ENCODE peak calls at places on chromosomes 5 and 9, in five cellular contexts. F is AG04449, V is ovary, Z is IMR-90, L is psoas muscle. R is an unnamed sample.
A peak's percentile ranks its signal among the peaks of the same experiment; 100 is the strongest.

GRCh38 chr9:17627641-17628040 is 48.8 kb downstream of the SH3GL2 start:
- DNase-seq in F (no peak), V (no peak), Z (peak; percentile 67), L (no peak), R (no peak)

GRCh38 chr9:137296214-137297059 is 5.6 kb downstream of the NRARP start:
- DNase-seq in F (no peak), V (peak; percentile 61), Z (peak; percentile 50), L (no peak), R (peak; percentile 74)

GRCh38 chr5:96752341-96753016 is 55.3 kb downstream of the ERAP1 start:
- DNase-seq in F (no peak), V (no peak), Z (peak; percentile 69), L (no peak), R (peak; percentile 70)

GRCh38 chr5:1366514-1366913 is 21.6 kb upstream of the CLPTM1L start:
- DNase-seq in F (no peak), V (no peak), Z (no peak), L (no peak), R (no peak)

GRCh38 chr9:100595391-100596199 is 17.7 kb downstream of the CAVIN4 start:
- DNase-seq in F (no peak), V (no peak), Z (peak; percentile 70), L (no peak), R (peak; percentile 69)

GRCh38 chr5:36882250-36882649 is 5.7 kb downstream of the NIPBL start:
- DNase-seq in F (no peak), V (no peak), Z (no peak), L (no peak), R (no peak)

GRCh38 chr9:12640021-12640587 is 53.1 kb upstream of the TYRP1 start:
- DNase-seq in F (peak; percentile 9), V (no peak), Z (peak; percentile 43), L (no peak), R (peak; percentile 70)

GRCh38 chr9:37621299-37621934 is 29.0 kb upstream of the TOMM5 start:
- DNase-seq in F (no peak), V (no peak), Z (no peak), L (no peak), R (no peak)

DNA sequence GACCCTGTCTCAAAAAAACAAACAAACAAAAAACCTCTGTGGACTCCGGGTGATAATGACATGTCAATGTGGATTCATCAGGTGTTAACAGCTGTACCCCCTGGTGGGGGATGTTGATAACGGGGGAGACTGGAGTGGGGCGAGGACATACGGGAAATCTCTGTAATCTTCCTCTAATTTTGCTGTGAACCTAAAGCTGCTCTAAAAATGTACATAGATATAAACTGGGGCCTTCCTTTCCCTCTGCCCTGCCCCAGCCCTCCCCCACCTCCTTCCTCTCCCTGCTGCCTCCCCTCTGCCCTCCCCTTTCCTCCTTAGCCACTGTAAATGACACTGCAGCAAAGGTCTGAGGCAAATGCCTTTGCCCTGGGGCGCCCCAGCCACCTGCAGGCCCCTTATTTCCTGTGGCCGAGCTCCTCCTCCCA is 1.4 kb upstream of the CEL start:
- DNase-seq in F (no peak), V (no peak), Z (no peak), L (no peak), R (no peak)
- TF ChIP-seq CTCF in F (no peak), V (no peak), Z (no peak), L (no peak), R (no peak)

GRCh38 chr5:72178910-72179815 is 71.9 kb downstream of the MAP1B start:
- DNase-seq in F (peak; percentile 64), V (peak; percentile 79), Z (peak; percentile 91), L (peak; percentile 70), R (peak; percentile 88)
- H3K4me3 ChIP-seq in F (peak overlapping the region; percentile 46), V (peak overlapping the region; percentile 28), Z (no peak overlapping the region), L (peak overlapping the region; percentile 28), R (no peak overlapping the region)

DNA sequence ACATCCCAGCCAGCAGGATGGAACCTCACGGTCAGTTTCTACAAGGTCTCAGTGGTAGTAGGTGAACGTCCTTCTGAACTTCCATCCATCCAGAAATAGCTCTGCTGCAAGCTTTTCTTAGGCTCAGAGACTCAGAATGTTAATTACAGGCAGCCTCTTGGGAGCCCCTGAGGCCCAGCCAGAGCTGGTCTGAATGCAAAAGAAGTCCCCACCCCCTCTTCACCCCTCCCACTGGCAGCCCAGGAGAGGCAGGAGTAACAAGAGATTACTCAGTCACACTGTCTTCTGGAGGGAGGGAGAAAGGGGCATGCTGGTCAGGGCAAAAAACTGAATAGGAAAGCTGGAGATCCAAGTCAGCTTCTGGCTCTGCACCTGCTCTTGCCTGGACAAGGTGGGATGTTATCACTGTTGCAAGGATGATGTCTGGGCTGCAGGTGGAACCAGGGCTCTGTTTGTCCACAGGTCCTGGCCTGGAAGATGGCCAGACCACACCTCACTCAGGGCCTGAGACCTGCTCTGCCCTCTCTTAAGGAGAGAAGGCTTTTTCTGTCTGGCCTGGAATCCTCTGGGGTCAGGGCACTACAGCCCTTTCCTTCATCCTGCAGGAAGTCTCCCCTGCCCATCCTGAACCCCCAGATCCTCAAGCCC is 9.1 kb downstream of the ENHO start:
- DNase-seq in F (no peak), V (no peak), Z (no peak), L (no peak), R (no peak)
- TF ChIP-seq CTCF in F (no peak), V (no peak), Z (no peak), L (no peak), R (no peak)

GRCh38 chr5:141427783-141428426 is 2.4 kb upstream of the PCDHGA12 start:
- DNase-seq in F (no peak), V (no peak), Z (no peak), L (no peak), R (no peak)
- H3K4me3 ChIP-seq in F (no peak overlapping the region), V (no peak overlapping the region), Z (no peak overlapping the region), L (no peak overlapping the region), R (no peak overlapping the region)

GRCh38 chr5:67181648-67182218 is 14.9 kb downstream of the CD180 start:
- DNase-seq in F (no peak), V (no peak), Z (no peak), L (no peak), R (no peak)

GRCh38 chr5:67182406-67182805 is 14.2 kb downstream of the CD180 start:
- DNase-seq in F (peak; percentile 24), V (peak; percentile 37), Z (peak; percentile 89), L (peak; percentile 68), R (peak; percentile 77)

GRCh38 chr5:67179695-67180302 is 16.8 kb downstream of the CD180 start:
- DNase-seq in F (no peak), V (no peak), Z (no peak), L (no peak), R (no peak)

GRCh38 chr5:67187318-67187717 is 9.3 kb downstream of the CD180 start:
- DNase-seq in F (no peak), V (no peak), Z (no peak), L (no peak), R (no peak)

DNA sequence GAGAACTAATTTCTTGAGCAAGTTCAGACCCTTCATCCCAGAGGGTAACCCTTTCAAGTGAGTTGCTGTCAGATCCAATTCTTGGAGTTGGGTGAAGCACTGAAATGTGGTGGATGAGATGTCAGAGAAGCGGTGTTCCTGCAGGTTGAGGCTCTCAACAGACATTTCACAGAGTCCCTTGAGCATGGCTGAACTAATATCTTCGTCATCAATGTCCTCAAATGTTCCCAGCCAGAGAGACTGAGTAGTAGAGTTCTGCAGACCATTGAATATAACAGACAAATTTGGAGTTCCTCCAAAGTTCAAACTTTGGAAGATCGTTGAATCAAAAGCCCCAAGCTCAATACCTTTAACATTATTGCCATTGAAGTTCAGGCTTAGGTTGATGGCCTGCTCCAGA is 12.7 kb downstream of the CD180 start:
- DNase-seq in F (no peak), V (no peak), Z (no peak), L (no peak), R (no peak)
- TF ChIP-seq CTCF in F (no peak), V (no peak), Z (no peak), L (no peak), R (no peak)

GRCh38 chr5:88144219-88145040 is 124.2 kb downstream of the TMEM161B start:
- DNase-seq in F (no peak), V (peak; percentile 20), Z (no peak), L (no peak), R (no peak)

GRCh38 chr5:88143693-88144218 is 124.9 kb downstream of the TMEM161B start:
- DNase-seq in F (no peak), V (peak; percentile 19), Z (no peak), L (no peak), R (no peak)

GRCh38 chr5:88145205-88145602 is 123.4 kb downstream of the TMEM161B start:
- DNase-seq in F (no peak), V (peak; percentile 16), Z (no peak), L (no peak), R (no peak)

GRCh38 chr5:88142801-88143692 is 125.6 kb downstream of the TMEM161B start:
- DNase-seq in F (no peak), V (peak; percentile 42), Z (no peak), L (peak; percentile 67), R (no peak)

GRCh38 chr5:88145603-88146467 is 122.8 kb downstream of the TMEM161B start:
- DNase-seq in F (no peak), V (peak; percentile 14), Z (no peak), L (no peak), R (no peak)
- H3K4me3 ChIP-seq in F (no peak overlapping the region), V (no peak overlapping the region), Z (no peak overlapping the region), L (no peak overlapping the region), R (no peak overlapping the region)

GRCh38 chr5:106699198-106699597 is 971.5 kb downstream of the EFNA5 start:
- DNase-seq in F (no peak), V (no peak), Z (no peak), L (no peak), R (no peak)
- TF ChIP-seq CTCF in F (no peak), V (no peak), Z (no peak), L (no peak), R (no peak)

GRCh38 chr5:16741007-16741406 is 124.2 kb upstream of the RETREG1 start:
- DNase-seq in F (no peak), V (no peak), Z (peak; percentile 43), L (no peak), R (peak; percentile 93)
- H3K4me3 ChIP-seq in F (no peak overlapping the region), V (no peak overlapping the region), Z (no peak overlapping the region), L (no peak overlapping the region), R (no peak overlapping the region)

GRCh38 chr9:86275962-86276361 is 6.4 kb downstream of the ISCA1 start:
- DNase-seq in F (no peak), V (no peak), Z (no peak), L (no peak), R (peak; percentile 20)
- TF ChIP-seq CTCF in F (peak; percentile 17), V (no peak), Z (no peak), L (peak; percentile 6), R (peak; percentile 36)